ENCODE peak calls at places on chromosome 20, in four cellular contexts. One of them, this sample, is unnamed.

GRCh38 chr20:1107176-1107575 is 11.2 kb upstream of the PSMF1 start:
- DNase-seq in H1: no peak
- DNase-seq in GM12878: no peak
- DNase-seq in HepG2: no peak
- DNase-seq in this sample: no peak

GRCh38 chr20:52104546-52105044 is 87.0 kb downstream of the ZFP64 start:
- DNase-seq in H1: peak; percentile 86
- DNase-seq in GM12878: no peak
- DNase-seq in HepG2: no peak
- DNase-seq in this sample: peak; percentile 56

GRCh38 chr20:58570181-58570859 is 55.1 kb upstream of the APCDD1L start:
- DNase-seq in H1: no peak
- DNase-seq in GM12878: no peak
- DNase-seq in HepG2: no peak
- DNase-seq in this sample: no peak

GRCh38 chr20:1242530-1242929 is 16.7 kb downstream of the RAD21L1 start:
- DNase-seq in H1: no peak
- DNase-seq in GM12878: no peak
- DNase-seq in HepG2: no peak
- DNase-seq in this sample: no peak

GRCh38 chr20:8454137-8454712 is 322.2 kb downstream of the PLCB1 start:
- DNase-seq in H1: no peak
- DNase-seq in GM12878: peak; percentile 17
- DNase-seq in HepG2: peak; percentile 65
- DNase-seq in this sample: peak; percentile 9

GRCh38 chr20:36086767-36087166 is 67.8 kb upstream of the EPB41L1 start:
- DNase-seq in H1: no peak
- DNase-seq in GM12878: no peak
- DNase-seq in HepG2: no peak
- DNase-seq in this sample: no peak

GRCh38 chr20:20820780-20821495 is 108.5 kb upstream of the RALGAPA2 start:
- DNase-seq in H1: no peak
- DNase-seq in GM12878: no peak
- DNase-seq in HepG2: no peak
- DNase-seq in this sample: no peak

GRCh38 chr20:5090191-5090590 is 29.6 kb downstream of the PCNA start:
- DNase-seq in H1: no peak
- DNase-seq in GM12878: no peak
- DNase-seq in HepG2: no peak
- DNase-seq in this sample: no peak

GRCh38 chr20:45095753-45096371 is 5.1 kb downstream of the KCNS1 start:
- DNase-seq in H1: peak; percentile 76
- DNase-seq in GM12878: peak; percentile 27
- DNase-seq in HepG2: peak; percentile 69
- DNase-seq in this sample: peak; percentile 63

GRCh38 chr20:6162239-6162638 is 39.4 kb upstream of the FERMT1 start:
- DNase-seq in H1: no peak
- DNase-seq in GM12878: no peak
- DNase-seq in HepG2: no peak
- DNase-seq in this sample: no peak

GRCh38 chr20:7022597-7022996 is 255.1 kb downstream of the BMP2 start:
- DNase-seq in H1: no peak
- DNase-seq in GM12878: no peak
- DNase-seq in HepG2: no peak
- DNase-seq in this sample: no peak

GRCh38 chr20:37239026-37239451 is 22.6 kb downstream of the GHRH start:
- DNase-seq in H1: no peak
- DNase-seq in GM12878: no peak
- DNase-seq in HepG2: no peak
- DNase-seq in this sample: no peak

GRCh38 chr20:45070932-45071632 is 29.8 kb downstream of the KCNS1 start:
- DNase-seq in H1: no peak
- DNase-seq in GM12878: no peak
- DNase-seq in HepG2: no peak
- DNase-seq in this sample: no peak

GRCh38 chr20:55348201-55348600 is 657.1 kb downstream of the CBLN4 start:
- DNase-seq in H1: no peak
- DNase-seq in GM12878: no peak
- DNase-seq in HepG2: no peak
- DNase-seq in this sample: no peak

GRCh38 chr20:17480696-17481095 is 50.5 kb downstream of the BFSP1 start:
- DNase-seq in H1: no peak
- DNase-seq in GM12878: no peak
- DNase-seq in HepG2: no peak
- DNase-seq in this sample: no peak

GRCh38 chr20:32278199-32278643 is 770 bp downstream of the KIF3B start:
- DNase-seq in H1: no peak
- DNase-seq in GM12878: peak; percentile 67
- DNase-seq in HepG2: no peak
- DNase-seq in this sample: no peak

GRCh38 chr20:41119593-41120561 is 17.5 kb upstream of the PLCG1 start:
- DNase-seq in H1: no peak
- DNase-seq in GM12878: no peak
- DNase-seq in HepG2: peak; percentile 52
- DNase-seq in this sample: no peak
- TF ChIP-seq ZNF274 in H1: no peak
- TF ChIP-seq ZNF274 in GM12878: no peak
- TF ChIP-seq ZNF274 in HepG2: no peak
- TF ChIP-seq ZNF274 in this sample: no peak

GRCh38 chr20:48919882-48920526 is 1.5 kb upstream of the ARFGEF2 start:
- DNase-seq in H1: no peak
- DNase-seq in GM12878: no peak
- DNase-seq in HepG2: peak; percentile 98
- DNase-seq in this sample: peak; percentile 15
- TF ChIP-seq SUZ12 in H1: no peak
- TF ChIP-seq SUZ12 in GM12878: no peak
- TF ChIP-seq SUZ12 in HepG2: no peak
- TF ChIP-seq SUZ12 in this sample: no peak

DNA sequence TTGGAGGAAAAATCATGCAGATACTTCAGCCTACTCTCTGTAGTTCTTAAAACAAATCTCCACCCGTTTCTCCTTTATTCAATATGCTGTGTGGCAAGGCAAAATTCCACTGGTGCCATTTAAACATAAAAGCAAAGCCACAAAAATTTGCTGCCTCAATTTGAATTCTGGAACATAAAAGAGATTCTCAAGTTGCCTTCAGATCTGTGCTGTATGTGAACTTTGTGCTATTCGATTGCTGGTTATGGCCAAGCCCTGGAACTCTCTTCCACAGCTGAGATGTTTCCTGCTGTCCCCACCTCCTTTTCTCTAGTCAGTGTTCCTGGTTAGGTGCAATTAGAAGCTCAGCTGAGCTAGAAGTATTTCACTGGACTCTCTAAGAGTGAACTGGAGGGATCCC is 395.3 kb upstream of the BTBD3 start:
- DNase-seq in H1: no peak
- DNase-seq in GM12878: no peak
- DNase-seq in HepG2: no peak
- DNase-seq in this sample: no peak
- TF ChIP-seq ZNF274 in H1: no peak
- TF ChIP-seq ZNF274 in GM12878: no peak
- TF ChIP-seq ZNF274 in HepG2: no peak
- TF ChIP-seq ZNF274 in this sample: no peak

GRCh38 chr20:24653306-24653705 is 183.9 kb downstream of the SYNDIG1 start:
- DNase-seq in H1: no peak
- DNase-seq in GM12878: no peak
- DNase-seq in HepG2: no peak
- DNase-seq in this sample: no peak
- TF ChIP-seq SUZ12 in H1: no peak
- TF ChIP-seq SUZ12 in GM12878: no peak
- TF ChIP-seq SUZ12 in HepG2: no peak
- TF ChIP-seq SUZ12 in this sample: no peak

DNA sequence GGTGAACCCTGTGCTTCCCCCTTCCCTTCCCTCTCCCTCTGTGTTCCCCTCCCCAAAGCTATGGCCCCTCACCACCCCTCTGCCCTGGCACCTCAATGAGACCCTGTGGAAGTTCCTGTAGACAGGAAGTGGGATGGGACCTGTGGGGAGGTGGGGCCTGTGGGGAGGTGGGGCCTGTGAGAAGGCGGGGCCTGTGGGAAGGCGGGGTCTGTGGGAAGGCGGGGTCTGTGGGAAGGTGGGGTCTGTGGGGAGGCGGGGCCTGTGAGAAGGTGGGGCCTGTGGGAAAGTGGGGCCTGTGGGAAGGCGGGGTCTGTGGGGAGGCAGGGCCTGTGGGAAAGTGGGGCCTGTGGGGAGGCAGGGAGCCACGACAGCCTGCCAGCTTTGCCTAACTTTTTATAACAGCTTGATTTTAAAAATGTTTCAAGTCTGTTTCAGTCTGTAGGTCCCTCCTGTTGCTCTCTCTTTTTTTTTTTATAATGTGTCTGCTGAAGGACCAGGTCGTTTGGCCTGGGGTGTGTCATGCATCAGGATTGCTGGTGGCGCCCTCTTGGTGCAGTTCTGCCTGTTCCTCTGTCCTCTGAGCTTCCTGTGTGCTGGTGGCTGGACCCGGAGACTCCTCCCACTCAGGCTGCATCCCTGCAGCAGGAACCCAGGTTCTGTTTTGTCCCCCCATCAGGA is 70.5 kb upstream of the SLCO4A1 start:
- DNase-seq in H1: no peak
- DNase-seq in GM12878: no peak
- DNase-seq in HepG2: peak; percentile 41
- DNase-seq in this sample: no peak
- TF ChIP-seq ZNF274 in H1: no peak
- TF ChIP-seq ZNF274 in GM12878: no peak
- TF ChIP-seq ZNF274 in HepG2: no peak
- TF ChIP-seq ZNF274 in this sample: no peak